ENCODE peak calls at places on chromosome 1, in four cellular contexts. One of them, this sample, is unnamed.

GRCh38 chr1:41312991-41313645 is 48.1 kb upstream of the FOXO6 start:
- DNase-seq in body of pancreas: no peak
- DNase-seq in tibial nerve: no peak
- DNase-seq in GM12892: no peak
- DNase-seq in this sample: no peak

GRCh38 chr1:78303620-78304019 is 187.2 kb upstream of the PTGFR start:
- DNase-seq in body of pancreas: peak
- DNase-seq in tibial nerve: peak
- DNase-seq in GM12892: no peak
- DNase-seq in this sample: peak

GRCh38 chr1:67680486-67680885 is 4.5 kb upstream of the GADD45A start:
- DNase-seq in body of pancreas: no peak
- DNase-seq in tibial nerve: no peak
- DNase-seq in GM12892: no peak
- DNase-seq in this sample: no peak

GRCh38 chr1:217153361-217153760 is 430.1 kb upstream of the ESRRG start:
- DNase-seq in body of pancreas: peak
- DNase-seq in tibial nerve: no peak
- DNase-seq in GM12892: no peak
- DNase-seq in this sample: no peak

GRCh38 chr1:91731815-91732214 is 154.1 kb downstream of the TGFBR3 start:
- DNase-seq in body of pancreas: no peak
- DNase-seq in tibial nerve: no peak
- DNase-seq in GM12892: no peak
- DNase-seq in this sample: no peak

GRCh38 chr1:16174261-16174871 is 18.5 kb upstream of the EPHA2 start:
- DNase-seq in body of pancreas: no peak
- DNase-seq in tibial nerve: no peak
- DNase-seq in GM12892: no peak
- DNase-seq in this sample: no peak

GRCh38 chr1:99685516-99686180 is 39.7 kb downstream of the PALMD start:
- DNase-seq in body of pancreas: peak
- DNase-seq in tibial nerve: peak
- DNase-seq in GM12892: peak
- DNase-seq in this sample: peak

GRCh38 chr1:100566300-100566699 is 28.4 kb downstream of the GPR88 start:
- DNase-seq in body of pancreas: no peak
- DNase-seq in tibial nerve: no peak
- DNase-seq in GM12892: no peak
- DNase-seq in this sample: no peak

GRCh38 chr1:68321084-68321685 is 88.9 kb upstream of the WLS start:
- DNase-seq in body of pancreas: peak
- DNase-seq in tibial nerve: peak
- DNase-seq in GM12892: no peak
- DNase-seq in this sample: peak

GRCh38 chr1:92186081-92186480 is 31.6 kb upstream of the C1orf146 start:
- DNase-seq in body of pancreas: no peak
- DNase-seq in tibial nerve: no peak
- DNase-seq in GM12892: no peak
- DNase-seq in this sample: no peak

GRCh38 chr1:21931171-21932093 is 5.7 kb downstream of the HSPG2 start:
- DNase-seq in body of pancreas: peak
- DNase-seq in tibial nerve: peak
- DNase-seq in GM12892: no peak
- DNase-seq in this sample: no peak

GRCh38 chr1:51620470-51620869 is 3.6 kb downstream of the OSBPL9 start:
- DNase-seq in body of pancreas: no peak
- DNase-seq in tibial nerve: no peak
- DNase-seq in GM12892: no peak
- DNase-seq in this sample: no peak

GRCh38 chr1:51618715-51619114 is 1.8 kb downstream of the OSBPL9 start:
- DNase-seq in body of pancreas: no peak
- DNase-seq in tibial nerve: no peak
- DNase-seq in GM12892: no peak
- DNase-seq in this sample: no peak

GRCh38 chr1:51616490-51616889 is 402 bp upstream of the OSBPL9 start:
- DNase-seq in body of pancreas: no peak
- DNase-seq in tibial nerve: no peak
- DNase-seq in GM12892: no peak
- DNase-seq in this sample: no peak

GRCh38 chr1:51615780-51616291 is 1.1 kb upstream of the OSBPL9 start:
- DNase-seq in body of pancreas: no peak
- DNase-seq in tibial nerve: no peak
- DNase-seq in GM12892: no peak
- DNase-seq in this sample: no peak

DNA sequence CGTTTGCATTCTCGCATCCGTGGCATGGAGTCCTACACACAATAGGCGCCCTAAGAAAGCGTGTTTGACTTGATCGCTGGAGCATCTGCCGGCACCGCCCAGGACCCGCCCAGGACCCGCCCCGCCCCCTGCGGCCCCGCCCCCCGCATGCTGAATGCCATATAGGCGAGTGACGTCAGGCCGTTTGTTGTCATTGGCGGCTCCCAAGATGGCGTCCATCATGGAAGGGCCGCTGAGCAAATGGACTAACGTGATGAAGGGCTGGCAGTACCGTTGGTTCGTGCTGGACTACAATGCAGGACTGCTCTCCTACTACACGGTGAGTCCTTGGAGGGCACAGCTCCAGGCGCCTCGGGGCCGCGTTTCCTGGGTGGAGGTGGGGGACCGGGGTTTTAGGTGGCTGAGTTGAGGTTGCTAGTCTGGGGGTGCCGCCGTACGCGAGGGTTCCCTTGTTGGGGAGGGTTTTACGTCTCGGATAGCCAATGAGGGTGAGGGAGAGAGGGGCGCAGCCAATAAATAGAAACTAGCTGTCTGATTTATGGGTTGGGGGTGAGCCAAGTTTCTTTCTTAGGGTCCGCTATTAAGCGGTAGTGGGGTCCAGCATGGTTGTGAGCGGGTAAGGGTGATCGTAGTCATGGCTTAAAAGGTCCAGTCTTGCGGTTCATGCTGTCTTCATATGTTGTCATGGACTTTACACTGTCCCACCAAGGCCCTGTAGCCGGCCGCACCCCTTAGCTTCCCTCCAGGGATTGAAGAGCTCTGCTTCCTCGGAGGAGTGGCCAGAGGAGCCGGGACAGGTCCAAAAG is at the start of gene OSBPL9:
- DNase-seq in body of pancreas: peak
- DNase-seq in tibial nerve: peak
- DNase-seq in GM12892: peak
- DNase-seq in this sample: peak
- TF ChIP-seq POLR2A in body of pancreas: peak
- TF ChIP-seq POLR2A in tibial nerve: peak
- TF ChIP-seq POLR2A in GM12892: peak
- TF ChIP-seq POLR2A in this sample: peak

DNA sequence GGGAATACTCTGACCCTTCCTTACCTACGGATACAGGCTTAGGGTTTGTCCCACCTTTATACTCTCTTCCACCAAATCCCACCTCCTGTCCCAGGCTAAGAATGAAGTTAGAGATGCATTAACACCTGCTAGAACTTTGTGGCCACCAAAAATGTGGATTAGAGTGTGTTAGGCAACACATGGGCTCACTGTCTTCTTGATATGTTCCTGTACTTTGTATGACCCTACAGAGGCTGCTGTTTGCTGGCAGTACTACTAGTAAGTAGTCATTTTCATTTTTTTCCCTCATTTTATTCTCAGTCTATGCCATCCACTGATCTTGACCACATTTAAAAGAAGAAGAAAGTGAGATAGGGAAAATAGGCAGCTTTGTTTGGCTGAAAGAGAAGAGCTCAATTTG is 21.0 kb upstream of the TMEM39B start:
- DNase-seq in body of pancreas: no peak
- DNase-seq in tibial nerve: no peak
- DNase-seq in GM12892: no peak
- DNase-seq in this sample: no peak
- TF ChIP-seq POLR2A in body of pancreas: no peak
- TF ChIP-seq POLR2A in tibial nerve: no peak
- TF ChIP-seq POLR2A in GM12892: no peak
- TF ChIP-seq POLR2A in this sample: no peak

DNA sequence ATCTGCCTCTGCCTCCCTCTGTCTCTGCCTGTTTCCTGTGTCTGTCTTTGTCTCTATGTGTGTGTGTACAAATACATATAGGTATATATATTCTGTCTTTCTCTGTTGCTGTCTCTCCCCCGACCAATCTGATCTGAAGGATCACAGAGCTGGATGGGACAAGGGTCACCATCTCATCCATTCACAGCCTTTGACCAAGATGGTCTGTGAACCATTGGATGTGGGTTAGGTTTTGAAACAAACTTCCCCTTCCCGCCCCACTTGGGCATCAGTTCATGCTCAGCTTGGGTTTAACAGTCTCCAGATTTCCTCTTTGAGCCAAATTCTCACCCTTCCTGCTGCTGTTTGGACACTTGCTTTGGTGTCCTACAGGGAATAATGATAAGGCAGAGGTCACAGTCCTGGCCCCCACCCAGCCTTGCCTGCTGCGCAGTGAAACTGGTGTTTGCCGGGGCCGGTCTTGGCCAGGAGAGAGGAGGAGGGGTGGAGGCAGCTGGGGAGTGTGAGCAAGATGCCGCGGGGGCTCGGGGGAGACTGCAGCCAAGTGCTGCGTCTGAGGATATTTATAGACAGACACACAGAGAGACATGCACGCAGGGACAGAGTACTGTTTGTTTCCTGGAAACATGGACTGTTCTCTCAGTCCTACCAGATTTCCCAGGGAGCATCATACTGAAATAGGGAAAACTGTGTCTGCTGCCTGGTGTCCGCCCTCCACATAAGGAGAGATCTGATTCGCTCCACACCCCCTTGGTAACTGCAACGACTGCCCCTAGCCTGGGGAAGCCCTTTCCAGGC is 27.0 kb upstream of the BTG2 start:
- DNase-seq in body of pancreas: peak
- DNase-seq in tibial nerve: peak
- DNase-seq in GM12892: no peak
- DNase-seq in this sample: peak
- TF ChIP-seq POLR2A in body of pancreas: peak
- TF ChIP-seq POLR2A in tibial nerve: no peak
- TF ChIP-seq POLR2A in GM12892: peak
- TF ChIP-seq POLR2A in this sample: no peak

GRCh38 chr1:26472901-26473845 is 933 bp downstream of the HMGN2 start:
- DNase-seq in body of pancreas: peak
- DNase-seq in tibial nerve: peak
- DNase-seq in GM12892: peak
- DNase-seq in this sample: peak
- TF ChIP-seq POLR2A in body of pancreas: peak
- TF ChIP-seq POLR2A in tibial nerve: peak
- TF ChIP-seq POLR2A in GM12892: peak
- TF ChIP-seq POLR2A in this sample: no peak

GRCh38 chr1:3631330-3631729 is 6.5 kb downstream of the TPRG1L start:
- DNase-seq in body of pancreas: no peak
- DNase-seq in tibial nerve: no peak
- DNase-seq in GM12892: no peak
- DNase-seq in this sample: no peak
- TF ChIP-seq POLR2A in body of pancreas: no peak
- TF ChIP-seq POLR2A in tibial nerve: no peak
- TF ChIP-seq POLR2A in GM12892: no peak
- TF ChIP-seq POLR2A in this sample: no peak

DNA sequence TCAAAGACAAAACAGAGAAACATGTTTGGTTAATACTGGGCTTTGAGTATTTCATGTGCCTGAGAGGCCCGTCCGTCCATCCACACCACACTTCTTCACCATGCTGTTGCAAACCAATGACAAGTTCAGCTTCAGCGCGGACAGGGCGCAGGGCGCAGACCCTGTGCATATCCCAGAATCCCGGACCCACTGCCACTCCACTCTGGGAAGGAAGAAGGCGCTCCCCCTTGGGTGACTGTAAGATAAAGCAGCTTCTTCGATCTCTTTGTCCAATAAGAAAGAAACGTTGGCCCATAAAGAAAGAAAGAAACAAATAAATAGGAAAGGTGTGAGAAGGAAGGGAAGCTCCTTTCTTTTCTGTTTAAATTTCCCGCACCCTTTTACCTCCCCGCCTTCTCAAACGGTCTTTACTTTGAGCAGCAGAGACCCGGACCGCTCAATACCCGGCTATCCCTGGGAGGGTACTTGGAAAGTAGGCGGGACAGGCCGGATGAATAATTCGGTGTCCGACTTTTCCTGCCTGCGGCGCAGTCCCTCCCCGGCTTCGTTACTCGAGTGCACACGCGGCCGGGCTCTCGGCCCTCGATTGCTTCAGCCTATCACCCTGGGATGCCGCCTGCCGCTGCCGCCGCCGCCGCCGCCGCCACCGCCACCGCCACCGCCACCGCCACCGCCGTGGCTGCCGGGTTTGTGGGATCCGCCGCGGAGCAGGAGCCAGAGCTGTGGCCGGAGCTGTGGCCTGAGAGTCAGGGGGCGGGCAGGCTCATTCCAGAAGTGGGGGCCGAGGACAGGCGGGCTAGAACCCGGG is 550 bp upstream of the RASAL2 start:
- DNase-seq in body of pancreas: peak
- DNase-seq in tibial nerve: peak
- DNase-seq in GM12892: peak
- DNase-seq in this sample: peak
- TF ChIP-seq POLR2A in body of pancreas: peak
- TF ChIP-seq POLR2A in tibial nerve: no peak
- TF ChIP-seq POLR2A in GM12892: no peak
- TF ChIP-seq POLR2A in this sample: no peak

GRCh38 chr1:1471389-1472045 is at the start of gene ATAD3B:
- DNase-seq in body of pancreas: peak
- DNase-seq in tibial nerve: peak
- DNase-seq in GM12892: peak
- DNase-seq in this sample: peak
- TF ChIP-seq POLR2A in body of pancreas: peak
- TF ChIP-seq POLR2A in tibial nerve: no peak
- TF ChIP-seq POLR2A in GM12892: peak
- TF ChIP-seq POLR2A in this sample: no peak